ENCODE peak calls at places on chromosomes 13 and 19, in nine cellular contexts. F is transverse colon, C is vagina, K is endothelial cell of umbilical vein, D is sigmoid colon, A is breast epithelium, U is HCT116, L is H1, P is K562. Q is an unnamed sample.

GRCh38 chr13:103145476-103145875 is 79.3 kb upstream of the SLC10A2 start:
- DNase-seq in F (no peak), C (no peak), K (no peak), D (no peak), A (no peak), U (no peak), L (no peak), P (no peak), Q (no peak)

GRCh38 chr19:29075149-29075548 is 137.8 kb downstream of the UQCRFS1 start:
- DNase-seq in F (no peak), C (no peak), K (no peak), D (no peak), A (no peak), U (no peak), L (no peak), P (no peak), Q (no peak)

GRCh38 chr19:43752287-43752875 is 2.4 kb downstream of the SMG9 start:
- DNase-seq in F (no peak), C (no peak), K (no peak), D (no peak), A (no peak), U (no peak), L (no peak), P (no peak), Q (no peak)

GRCh38 chr19:609001-609340 is 19.3 kb downstream of the HCN2 start:
- DNase-seq in F (peak; percentile 57), C (no peak), K (no peak), D (no peak), A (no peak), U (no peak), L (no peak), P (no peak), Q (no peak)

GRCh38 chr19:31705656-31706055 is 356.4 kb upstream of the TSHZ3 start:
- DNase-seq in F (no peak), C (no peak), K (no peak), D (no peak), A (no peak), U (no peak), L (no peak), P (no peak), Q (no peak)

GRCh38 chr13:20369886-20370361 is 137.8 kb upstream of the GJB6 start:
- DNase-seq in F (no peak), C (no peak), K (no peak), D (no peak), A (no peak), U (no peak), L (no peak), P (no peak), Q (no peak)

GRCh38 chr13:41694902-41695301 is 237.6 kb downstream of the RGCC start:
- DNase-seq in F (peak; percentile 25), C (no peak), K (peak; percentile 93), D (peak; percentile 85), A (no peak), U (peak; percentile 50), L (no peak), P (peak; percentile 24), Q (peak; percentile 62)

GRCh38 chr13:24500977-24501376 is 11.6 kb downstream of the PARP4 start:
- DNase-seq in F (no peak), C (no peak), K (peak; percentile 80), D (no peak), A (no peak), U (no peak), L (no peak), P (peak; percentile 25), Q (no peak)

GRCh38 chr13:113992276-113993005 is 18.6 kb upstream of the C13orf46 start:
- DNase-seq in F (no peak), C (no peak), K (no peak), D (no peak), A (no peak), U (no peak), L (no peak), P (no peak), Q (peak; percentile 37)

GRCh38 chr13:95494082-95494681 is 58.3 kb upstream of the CLDN10 start:
- DNase-seq in F (no peak), C (no peak), K (peak; percentile 85), D (no peak), A (no peak), U (peak; percentile 62), L (no peak), P (peak; percentile 62), Q (no peak)

GRCh38 chr13:99614465-99614885 is 113.2 kb downstream of the TM9SF2 start:
- DNase-seq in F (peak; percentile 25), C (no peak), K (peak; percentile 45), D (no peak), A (no peak), U (no peak), L (no peak), P (peak; percentile 65), Q (no peak)

GRCh38 chr13:31824705-31825512 is 85.6 kb downstream of the RXFP2 start:
- DNase-seq in F (no peak), C (no peak), K (no peak), D (no peak), A (no peak), U (no peak), L (no peak), P (no peak), Q (no peak)

GRCh38 chr19:56142087-56142787 is 1.1 kb downstream of the ZNF444 start:
- DNase-seq in F (peak; percentile 64), C (no peak), K (no peak), D (no peak), A (peak; percentile 67), U (no peak), L (no peak), P (no peak), Q (no peak)

GRCh38 chr13:45373116-45373606 is 32.2 kb upstream of the TPT1 start:
- DNase-seq in F (peak; percentile 33), C (no peak), K (no peak), D (no peak), A (no peak), U (no peak), L (no peak), P (peak; percentile 33), Q (no peak)

GRCh38 chr19:6501740-6502648 is at the start of gene TUBB4A:
- DNase-seq in F (peak; percentile 28), C (no peak), K (no peak), D (no peak), A (no peak), U (no peak), L (peak; percentile 75), P (peak; percentile 34), Q (no peak)

GRCh38 chr19:3365447-3366103 is 808 bp upstream of the NFIC start:
- DNase-seq in F (peak; percentile 66), C (no peak), K (no peak), D (peak; percentile 94), A (peak; percentile 70), U (peak; percentile 40), L (no peak), P (peak; percentile 82), Q (peak; percentile 87)

GRCh38 chr13:91520952-91521351 is 122.5 kb downstream of the GPC5 start:
- DNase-seq in F (no peak), C (no peak), K (no peak), D (no peak), A (no peak), U (no peak), L (no peak), P (no peak), Q (no peak)

GRCh38 chr19:6105444-6105843 is 4.9 kb downstream of the RFX2 start:
- DNase-seq in F (no peak), C (no peak), K (no peak), D (no peak), A (no peak), U (no peak), L (no peak), P (no peak), Q (no peak)

GRCh38 chr13:100461309-100462035 is 127.1 kb downstream of the GGACT start:
- DNase-seq in F (no peak), C (no peak), K (peak; percentile 69), D (no peak), A (no peak), U (no peak), L (no peak), P (no peak), Q (no peak)

GRCh38 chr19:33430674-33431277 is 57.3 kb downstream of the CEBPG start:
- DNase-seq in F (peak; percentile 67), C (no peak), K (peak; percentile 65), D (peak; percentile 69), A (peak; percentile 76), U (peak; percentile 22), L (peak; percentile 88), P (peak; percentile 77), Q (no peak)

GRCh38 chr19:19261350-19262189 is 11.5 kb downstream of the TM6SF2 start:
- DNase-seq in F (no peak), C (no peak), K (no peak), D (no peak), A (no peak), U (no peak), L (peak; percentile 83), P (peak; percentile 29), Q (no peak)

GRCh38 chr19:41409288-41409687 is 11.7 kb downstream of the BCKDHA start:
- DNase-seq in F (no peak), C (no peak), K (peak; percentile 15), D (no peak), A (peak; percentile 65), U (peak; percentile 28), L (no peak), P (peak; percentile 49), Q (no peak)
- TF ChIP-seq POLR2A in F (no peak), C (no peak), K (no peak), D (no peak), A (no peak), U (no peak), L (no peak), P (no peak), Q (no peak)

GRCh38 chr19:10936661-10937084 is 8.1 kb downstream of the TIMM29 start:
- DNase-seq in F (peak; percentile 40), C (no peak), K (peak; percentile 86), D (no peak), A (no peak), U (peak; percentile 74), L (no peak), P (peak; percentile 83), Q (no peak)
- TF ChIP-seq CTCF in F (peak; percentile 64), C (peak; percentile 18), K (peak; percentile 60), D (peak; percentile 76), A (peak; percentile 67), U (peak; percentile 46), L (peak; percentile 72), P (peak; percentile 72), Q (peak; percentile 50)

GRCh38 chr19:13298565-13299481 is 148.6 kb downstream of the IER2 start:
- DNase-seq in F (no peak), C (no peak), K (no peak), D (no peak), A (no peak), U (no peak), L (no peak), P (no peak), Q (no peak)
- TF ChIP-seq POLR2AphosphoS5 in F (no peak), C (no peak), K (no peak), D (no peak), A (no peak), U (no peak), L (no peak), P (no peak), Q (no peak)

GRCh38 chr19:52188822-52189744 is 769 bp upstream of the PPP2R1A start:
- DNase-seq in F (no peak), C (peak; percentile 100), K (no peak), D (peak; percentile 93), A (peak; percentile 98), U (no peak), L (peak; percentile 92), P (no peak), Q (peak; percentile 87)
- TF ChIP-seq POLR2A in F (no peak), C (no peak), K (peak; percentile 82), D (peak; percentile 39), A (peak; percentile 60), U (peak; percentile 77), L (peak; percentile 38), P (no peak), Q (no peak)